ENCODE peak calls at places on chromosomes 6 and 20, in five cellular contexts. R is fibroblast of mammary gland, B is adrenal gland, H is kidney, Q is bronchial epithelial cell. O is an unnamed sample.

GRCh38 chr20:50628853-50629674 is 62.3 kb downstream of the RIPOR3 start:
- DNase-seq in B (no peak), R (no peak), H (no peak), Q (no peak), O (no peak)

GRCh38 chr6:132147530-132148011 is 196.4 kb upstream of the CCN2 start:
- DNase-seq in H (no peak), B (no peak), Q (no peak), R (peak), O (no peak)

GRCh38 chr20:41408131-41408789 is 41.6 kb upstream of the EMILIN3 start:
- DNase-seq in H (no peak), Q (no peak), B (no peak), R (no peak), O (no peak)

GRCh38 chr20:62344782-62345181 is 22.3 kb downstream of the LAMA5 start:
- DNase-seq in R (no peak), B (no peak), H (no peak), Q (no peak), O (no peak)

GRCh38 chr6:2792330-2792729 is 27.1 kb downstream of the WRNIP1 start:
- DNase-seq in B (no peak), H (no peak), Q (peak), R (peak), O (no peak)

GRCh38 chr6:84193140-84193708 is 34.2 kb downstream of the CEP162 start:
- DNase-seq in R (peak), H (no peak), Q (peak), B (peak), O (no peak)

GRCh38 chr6:6694825-6695710 is 106.5 kb downstream of the LY86 start:
- DNase-seq in H (peak), B (no peak), R (no peak), Q (peak), O (no peak)

GRCh38 chr20:13865825-13866351 is 81.1 kb downstream of the NDUFAF5 start:
- DNase-seq in Q (peak), H (no peak), R (peak), B (peak), O (no peak)

GRCh38 chr20:45861157-45862075 is 4.0 kb downstream of the ZSWIM3 start:
- DNase-seq in H (peak), R (no peak), Q (no peak), B (no peak), O (no peak)

GRCh38 chr6:138428943-138429616 is 25.1 kb downstream of the HEBP2 start:
- DNase-seq in B (no peak), Q (peak), R (peak), H (no peak), O (peak)

GRCh38 chr6:168690271-168690670 is 249.3 kb downstream of the SMOC2 start:
- DNase-seq in Q (no peak), H (no peak), R (no peak), B (no peak), O (no peak)

GRCh38 chr20:57211949-57212889 is 54.2 kb downstream of the BMP7 start:
- DNase-seq in H (peak), B (peak), R (peak), Q (peak), O (no peak)

GRCh38 chr6:161076211-161076677 is 84.7 kb downstream of the MAP3K4 start:
- DNase-seq in H (no peak), R (no peak), Q (no peak), B (peak), O (no peak)

GRCh38 chr6:4403023-4403752 is 267.8 kb upstream of the ECI2 start:
- DNase-seq in Q (no peak), H (no peak), B (no peak), R (no peak), O (no peak)

GRCh38 chr6:52746213-52746612 is 17.1 kb downstream of the GSTA2 start:
- DNase-seq in B (no peak), Q (no peak), R (no peak), H (no peak), O (no peak)

GRCh38 chr6:14622135-14622534 is 504.6 kb downstream of the CD83 start:
- DNase-seq in R (no peak), H (no peak), B (peak), Q (no peak), O (peak)

GRCh38 chr6:4287811-4288244 is 152.5 kb upstream of the ECI2 start:
- DNase-seq in H (no peak), B (no peak), Q (no peak), R (no peak), O (no peak)

GRCh38 chr6:76230711-76231110 is 158.2 kb upstream of the IMPG1 start:
- DNase-seq in B (no peak), R (no peak), H (no peak), Q (peak), O (peak)

GRCh38 chr6:112018619-112019416 is 35.1 kb upstream of the CCN6 start:
- DNase-seq in B (no peak), R (peak), Q (no peak), H (peak), O (peak)

GRCh38 chr6:87444362-87444761 is 28.4 kb upstream of the SLC35A1 start:
- DNase-seq in R (no peak), Q (no peak), B (no peak), H (no peak), O (no peak)

GRCh38 chr6:17020889-17021538 is 80.8 kb upstream of the STMND1 start:
- DNase-seq in B (no peak), H (no peak), Q (no peak), R (no peak), O (no peak)

GRCh38 chr6:77021778-77022177 is 441.5 kb downstream of the HTR1B start:
- DNase-seq in B (no peak), R (no peak), H (no peak), Q (no peak), O (no peak)

GRCh38 chr6:21885532-21886089 is 292.1 kb downstream of the SOX4 start:
- DNase-seq in Q (peak), H (no peak), R (peak), B (no peak), O (no peak)

GRCh38 chr6:6834356-6835342 is 246.1 kb downstream of the LY86 start:
- DNase-seq in H (no peak), B (no peak), R (peak), Q (peak), O (no peak)

GRCh38 chr6:80769101-80769500 is 662.6 kb downstream of the BCKDHB start:
- DNase-seq in Q (no peak), H (no peak), B (no peak), R (peak), O (no peak)

GRCh38 chr20:56426026-56426425 is 14.0 kb downstream of the CASS4 start:
- DNase-seq in R (no peak), Q (no peak), H (no peak), B (no peak), O (no peak)

GRCh38 chr20:21143194-21143890 is 17.5 kb downstream of the KIZ start:
- DNase-seq in B (no peak), Q (no peak), H (no peak), R (no peak), O (no peak)

GRCh38 chr20:37914672-37915433 is 11.9 kb downstream of the VSTM2L start:
- DNase-seq in R (no peak), H (no peak), B (no peak), Q (no peak), O (no peak)

GRCh38 chr20:3749087-3749688 is 16.7 kb downstream of the HSPA12B start:
- DNase-seq in H (peak), B (no peak), Q (no peak), R (no peak), O (no peak)

GRCh38 chr20:3751664-3752385 is 15.7 kb downstream of the ADISSP start:
- DNase-seq in Q (peak), H (no peak), R (no peak), B (peak), O (no peak)

GRCh38 chr20:3748073-3748472 is 15.6 kb downstream of the HSPA12B start:
- DNase-seq in Q (no peak), R (no peak), H (peak), B (no peak), O (no peak)

GRCh38 chr20:3751284-3751663 is 16.3 kb downstream of the ADISSP start:
- DNase-seq in H (no peak), B (no peak), Q (no peak), R (no peak), O (no peak)

GRCh38 chr20:3749689-3750639 is 17.5 kb downstream of the HSPA12B start:
- DNase-seq in H (no peak), B (no peak), Q (no peak), R (no peak), O (no peak)
- TF ChIP-seq CTCF in H (peak), B (peak), Q (peak), R (no peak), O (peak)

GRCh38 chr6:31559606-31559957 is 12.2 kb downstream of the NFKBIL1 start:
- DNase-seq in H (no peak), R (no peak), Q (no peak), B (no peak), O (no peak)

GRCh38 chr6:31558631-31559500 is 11.5 kb downstream of the NFKBIL1 start:
- DNase-seq in Q (no peak), R (no peak), H (peak), B (no peak), O (no peak)

GRCh38 chr6:31559958-31560696 is 12.0 kb upstream of the LTA start:
- DNase-seq in B (peak), Q (peak), H (peak), R (peak), O (no peak)

GRCh38 chr6:31557443-31558317 is 10.3 kb downstream of the NFKBIL1 start:
- DNase-seq in Q (no peak), H (peak), R (no peak), B (no peak), O (no peak)

GRCh38 chr6:31558318-31558625 is 10.9 kb downstream of the NFKBIL1 start:
- DNase-seq in H (no peak), B (no peak), R (no peak), Q (no peak), O (no peak)
- H3K4me3 ChIP-seq in H (no peak), B (no peak), R (no peak), Q (no peak), O (no peak)

DNA sequence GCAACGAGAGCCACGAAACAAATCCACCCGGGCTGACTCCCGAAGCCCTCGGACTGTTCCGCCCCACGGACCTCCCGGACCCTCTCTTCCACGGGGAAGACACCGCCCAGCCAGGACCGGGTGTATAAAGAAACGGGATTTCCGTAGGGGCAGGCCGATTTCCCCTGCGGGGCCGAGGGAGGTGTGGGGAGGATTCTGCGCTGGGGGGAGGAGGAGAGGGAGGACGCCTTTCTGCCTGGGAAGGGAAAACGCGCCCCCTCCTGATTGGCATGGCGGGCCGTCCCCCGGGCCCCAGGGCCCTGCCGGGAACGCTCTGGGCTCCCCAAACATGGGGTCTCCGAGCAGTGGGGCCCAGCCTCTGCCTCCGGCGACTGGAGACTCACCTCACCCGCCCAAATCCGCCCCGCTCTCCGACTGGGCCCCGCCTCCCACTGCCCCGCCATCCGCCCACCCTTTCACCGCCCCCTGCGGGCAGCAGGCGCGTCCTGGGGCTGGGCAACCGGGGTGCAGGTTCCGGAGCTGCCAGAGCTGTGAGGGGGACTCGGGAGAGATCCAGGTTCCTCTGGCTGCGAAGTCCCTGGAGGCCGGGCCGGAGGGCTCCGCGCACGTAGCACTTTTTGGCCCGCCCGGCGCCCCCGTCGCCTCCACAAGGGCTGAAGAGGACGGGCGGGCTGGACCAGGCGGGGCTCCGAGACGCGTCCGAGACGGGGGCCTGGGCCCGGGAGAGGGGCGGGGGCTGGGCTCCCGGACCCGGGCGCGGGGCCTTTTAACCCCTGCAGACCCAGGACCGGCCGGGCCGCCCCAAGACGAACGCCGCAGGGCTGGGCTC is 586 bp upstream of the PPDPF start:
- DNase-seq in R (no peak), H (peak), B (no peak), Q (peak), O (no peak)
- TF ChIP-seq CTCF in R (no peak), H (no peak), B (no peak), Q (peak), O (no peak)

DNA sequence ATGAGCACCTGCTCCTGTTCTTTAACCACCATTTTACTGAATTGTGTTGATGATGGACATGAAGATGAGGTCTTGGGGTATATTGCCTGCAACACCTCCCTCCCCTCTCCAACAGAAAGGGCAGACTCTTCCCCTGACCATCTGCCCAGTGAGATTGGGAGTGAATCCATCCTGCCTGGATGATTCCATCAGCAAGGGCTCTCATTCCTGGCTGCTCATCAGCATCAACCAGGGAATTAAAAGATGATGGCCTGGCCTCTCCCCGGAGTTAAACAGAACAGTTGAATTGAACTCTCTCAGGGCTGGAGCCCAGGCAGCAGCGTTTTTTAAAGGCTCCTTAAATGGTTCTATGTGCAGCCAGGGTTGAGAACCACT is 14.5 kb upstream of the MRPS18A start:
- DNase-seq in H (no peak), Q (no peak), R (no peak), B (no peak), O (no peak)
- H3K4me3 ChIP-seq in H (no peak), Q (no peak), R (no peak), B (no peak), O (no peak)

DNA sequence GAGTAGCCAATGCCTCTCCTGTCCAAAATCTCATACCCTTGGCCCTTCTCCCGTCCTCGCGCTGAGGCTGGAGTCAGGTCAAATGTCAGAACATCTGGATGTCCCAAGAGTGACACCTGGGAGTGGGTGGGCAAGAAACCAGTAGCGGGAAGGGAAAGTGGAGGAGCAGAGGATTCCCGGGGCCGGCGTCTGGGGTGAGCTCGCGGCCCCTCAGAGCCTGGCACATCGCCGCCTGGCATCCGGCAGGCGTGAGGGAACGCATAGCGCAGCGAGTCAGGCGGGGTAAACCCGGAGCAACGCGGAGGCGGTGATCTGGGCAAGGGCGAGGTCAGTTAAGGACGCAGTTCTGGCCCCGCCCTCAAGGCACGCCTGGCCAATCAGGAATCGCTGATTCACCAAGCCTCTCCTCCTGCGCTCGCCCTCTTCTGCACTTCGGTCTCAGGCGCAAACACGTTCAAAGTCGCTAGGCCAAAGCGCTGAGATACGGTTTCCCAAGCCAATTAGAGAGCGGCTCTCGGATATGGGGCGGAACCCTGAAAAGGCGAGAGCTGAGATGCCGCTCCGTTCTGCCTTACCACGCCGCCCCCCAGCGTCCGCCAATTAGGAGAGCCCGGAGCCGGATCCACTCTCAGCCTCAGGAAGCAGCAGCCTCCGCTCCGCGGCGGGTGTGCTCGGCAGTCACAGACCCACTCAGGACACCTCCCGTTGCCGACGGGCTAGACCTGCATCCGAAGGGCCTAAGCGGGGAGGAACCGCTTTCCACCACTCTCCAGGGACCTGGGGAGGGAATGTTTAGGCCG is 22.5 kb downstream of the VPS52 start:
- DNase-seq in Q (peak), H (peak), B (peak), R (peak), O (peak)
- TF ChIP-seq CTCF in Q (peak), H (peak), B (peak), R (no peak), O (no peak)

GRCh38 chr6:25034477-25034876 is 98.7 kb upstream of the RIPOR2 start:
- DNase-seq in B (no peak), Q (no peak), R (no peak), H (no peak), O (no peak)
- H3K4me3 ChIP-seq in B (peak), Q (no peak), R (no peak), H (peak), O (no peak)

O was measured in LNCaP clone FGC.